ENCODE peak calls at places on chromosomes 3 and 15, in five cellular contexts. V is ovary, T is RWPE1, D is heart left ventricle, H is endodermal cell. E is an unnamed sample.

GRCh38 chr3:184368804-184369183 is 7.3 kb downstream of the POLR2H start:
- DNase-seq in V (no peak), T (no peak), D (no peak), H (no peak), E (peak)

GRCh38 chr15:71133734-71134464 is 18.6 kb downstream of the THSD4 start:
- DNase-seq in V (no peak), T (no peak), D (peak), H (no peak), E (no peak)

GRCh38 chr3:196227629-196228493 is 11.5 kb downstream of the SLC51A start:
- DNase-seq in V (peak), T (no peak), D (no peak), H (peak), E (no peak)

GRCh38 chr15:85479071-85479647 is 98.8 kb downstream of the AKAP13 start:
- DNase-seq in V (no peak), T (peak), D (no peak), H (peak), E (peak)

GRCh38 chr15:93144477-93145270 is 55.7 kb upstream of the RGMA start:
- DNase-seq in V (no peak), T (no peak), D (no peak), H (no peak), E (no peak)

GRCh38 chr3:11413071-11413470 is 140.9 kb downstream of the ATG7 start:
- DNase-seq in V (no peak), T (no peak), D (no peak), H (no peak), E (no peak)

GRCh38 chr3:45583021-45583851 is 11.3 kb upstream of the LIMD1 start:
- DNase-seq in V (peak), T (no peak), D (peak), H (no peak), E (peak)

GRCh38 chr3:13236774-13237173 is 163.5 kb upstream of the IQSEC1 start:
- DNase-seq in V (no peak), T (no peak), D (no peak), H (no peak), E (no peak)

GRCh38 chr3:131361464-131362421 is 19.8 kb upstream of the NUDT16 start:
- DNase-seq in V (peak), T (peak), D (peak), H (peak), E (peak)

GRCh38 chr3:86993704-86994103 is 2.8 kb upstream of the VGLL3 start:
- DNase-seq in V (no peak), T (no peak), D (no peak), H (no peak), E (peak)

GRCh38 chr3:22713936-22714335 is 489.2 kb upstream of the UBE2E2 start:
- DNase-seq in V (no peak), T (peak), D (no peak), H (no peak), E (peak)

GRCh38 chr3:43106293-43106628 is 382 bp upstream of the POMGNT2 start:
- DNase-seq in V (no peak), T (no peak), D (no peak), H (no peak), E (no peak)

GRCh38 chr3:22231061-22231460 is 480.1 kb upstream of the ZNF385D start:
- DNase-seq in V (no peak), T (no peak), D (no peak), H (no peak), E (peak)

GRCh38 chr3:44130249-44130648 is 111.4 kb upstream of the TOPAZ1 start:
- DNase-seq in V (no peak), T (no peak), D (no peak), H (no peak), E (no peak)

GRCh38 chr3:188349276-188349962 is 195.5 kb downstream of the LPP start:
- DNase-seq in V (no peak), T (no peak), D (no peak), H (peak), E (peak)

GRCh38 chr3:173890091-173890490 is 492.5 kb downstream of the NLGN1 start:
- DNase-seq in V (no peak), T (no peak), D (no peak), H (no peak), E (no peak)

GRCh38 chr3:123119802-123120201 is 53.0 kb downstream of the PDIA5 start:
- DNase-seq in V (no peak), T (no peak), D (no peak), H (peak), E (no peak)

GRCh38 chr15:75646944-75647364 is 758 bp upstream of the SNX33 start:
- DNase-seq in V (no peak), T (no peak), D (no peak), H (peak), E (peak)

GRCh38 chr3:134145183-134145582 is 105.5 kb downstream of the RYK start:
- DNase-seq in V (no peak), T (no peak), D (no peak), H (peak), E (no peak)

GRCh38 chr15:50506121-50506520 is 40.3 kb downstream of the USP50 start:
- DNase-seq in V (peak), T (no peak), D (no peak), H (peak), E (peak)

GRCh38 chr3:105764378-105765376 is 104.1 kb downstream of the CBLB start:
- DNase-seq in V (no peak), T (no peak), D (no peak), H (no peak), E (no peak)
- TF ChIP-seq CTCF in V (no peak), T (no peak), D (no peak), H (no peak), E (no peak)

DNA sequence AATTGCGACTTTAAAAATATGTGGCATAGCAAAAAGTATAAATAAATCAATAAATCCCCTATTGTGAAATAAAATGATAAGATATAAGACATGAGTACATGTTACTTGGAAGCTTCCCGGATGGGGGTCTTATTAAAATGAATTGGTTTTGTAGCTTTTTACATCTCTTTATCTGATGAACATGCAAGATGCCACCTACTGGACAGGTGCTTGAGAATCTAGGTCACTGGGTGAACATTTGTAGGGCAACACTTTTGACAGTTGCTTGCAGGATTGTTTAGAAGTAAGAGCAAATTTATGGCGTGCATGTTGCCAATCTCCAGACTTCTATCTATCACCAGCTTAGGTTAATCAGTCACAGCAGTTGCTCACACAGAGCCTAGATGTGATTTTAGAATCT is 362.7 kb upstream of the SUCLG2 start:
- DNase-seq in V (no peak), T (no peak), D (no peak), H (no peak), E (no peak)
- TF ChIP-seq CTCF in V (no peak), T (no peak), D (no peak), H (peak), E (no peak)

DNA sequence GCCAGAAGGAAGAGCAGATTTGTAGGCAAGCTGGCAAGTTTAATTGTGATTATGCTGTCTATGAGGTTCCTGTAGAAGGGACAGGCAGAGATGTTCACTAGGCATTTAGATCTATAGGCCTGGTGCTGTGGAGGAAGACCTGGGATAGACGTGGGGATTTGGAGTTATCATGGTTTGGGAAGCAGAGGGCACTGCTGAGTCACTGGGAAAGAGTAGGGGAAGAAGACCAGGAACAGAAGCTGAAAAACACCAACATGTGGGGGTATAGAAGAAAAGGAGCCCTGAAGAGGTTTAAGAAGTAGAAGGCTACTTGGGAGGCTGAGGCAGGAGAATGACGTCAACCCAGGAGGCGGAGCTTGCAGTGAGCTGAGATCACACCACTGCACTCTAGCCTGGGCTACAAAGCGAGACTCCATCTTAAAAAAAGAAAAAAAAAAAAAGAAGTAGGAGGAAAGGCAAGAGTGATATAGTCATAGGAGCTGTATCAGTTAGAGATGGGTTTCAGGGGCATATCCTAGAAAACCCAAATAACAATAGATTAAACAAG is 19.3 kb downstream of the GRK7 start:
- DNase-seq in V (no peak), T (peak), D (no peak), H (peak), E (peak)
- TF ChIP-seq CTCF in V (no peak), T (no peak), D (peak), H (peak), E (peak)

GRCh38 chr3:53160660-53161344 is at the start of gene PRKCD:
- DNase-seq in V (peak), T (peak), D (peak), H (peak), E (peak)
- TF ChIP-seq CTCF in V (no peak), T (no peak), D (peak), H (peak), E (peak)

GRCh38 chr3:99810403-99810802 is 7.3 kb upstream of the CMSS1 start:
- DNase-seq in V (no peak), T (no peak), D (no peak), H (no peak), E (no peak)
- TF ChIP-seq CTCF in V (no peak), T (no peak), D (no peak), H (no peak), E (no peak)

E was measured in choroid plexus epithelial cell.